ENCODE peak calls at places on chromosome 22, in four cellular contexts. N, M, G and K are unnamed samples.

GRCh38 chr22:17348464-17349103 is 20.7 kb upstream of the CECR2 start:
- DNase-seq in M (no peak), G (no peak), N (no peak), K (no peak)

GRCh38 chr22:29377979-29378378 is 10.4 kb downstream of the AP1B1 start:
- DNase-seq in N (no peak), M (no peak), G (peak; percentile 80), K (no peak)

GRCh38 chr22:47295226-47295901 is 532.9 kb downstream of the TBC1D22A start:
- DNase-seq in N (no peak), M (no peak), G (peak; percentile 17), K (no peak)

GRCh38 chr22:47260551-47260950 is 498.1 kb downstream of the TBC1D22A start:
- DNase-seq in G (no peak), M (no peak), N (no peak), K (no peak)

GRCh38 chr22:39546889-39547586 is 14.5 kb upstream of the RPS19BP1 start:
- DNase-seq in N (no peak), M (no peak), G (no peak), K (no peak)

GRCh38 chr22:38069372-38070249 is 12.4 kb downstream of the PICK1 start:
- DNase-seq in M (no peak), G (no peak), N (peak; percentile 7), K (peak; percentile 85)

GRCh38 chr22:46661221-46661851 is 41.1 kb downstream of the GRAMD4 start:
- DNase-seq in N (no peak), M (peak; percentile 58), G (no peak), K (no peak)

GRCh38 chr22:24011735-24012068 is 598 bp downstream of the CABIN1 start:
- DNase-seq in M (no peak), G (no peak), N (no peak), K (no peak)

GRCh38 chr22:23306438-23306921 is 126.2 kb downstream of the BCR start:
- DNase-seq in M (no peak), N (no peak), G (no peak), K (no peak)

GRCh38 chr22:19731361-19731725 is 8.0 kb downstream of the GP1BB start:
- DNase-seq in G (no peak), N (no peak), M (no peak), K (no peak)
- H3K27ac ChIP-seq in G (no peak overlapping the region), N (no peak overlapping the region), M (peak overlapping the region; percentile 79), K (no peak overlapping the region)

GRCh38 chr22:42991010-42991651 is 23.8 kb downstream of the PACSIN2 start:
- DNase-seq in N (no peak), G (no peak), M (no peak), K (no peak)

GRCh38 chr22:42990131-42990838 is 24.7 kb downstream of the PACSIN2 start:
- DNase-seq in M (peak; percentile 73), G (no peak), N (no peak), K (peak; percentile 75)

GRCh38 chr22:42992886-42993479 is 22.0 kb downstream of the PACSIN2 start:
- DNase-seq in N (no peak), M (no peak), G (peak; percentile 7), K (no peak)

GRCh38 chr22:42993651-42994275 is 21.2 kb downstream of the PACSIN2 start:
- DNase-seq in M (no peak), N (no peak), G (peak; percentile 25), K (no peak)

DNA sequence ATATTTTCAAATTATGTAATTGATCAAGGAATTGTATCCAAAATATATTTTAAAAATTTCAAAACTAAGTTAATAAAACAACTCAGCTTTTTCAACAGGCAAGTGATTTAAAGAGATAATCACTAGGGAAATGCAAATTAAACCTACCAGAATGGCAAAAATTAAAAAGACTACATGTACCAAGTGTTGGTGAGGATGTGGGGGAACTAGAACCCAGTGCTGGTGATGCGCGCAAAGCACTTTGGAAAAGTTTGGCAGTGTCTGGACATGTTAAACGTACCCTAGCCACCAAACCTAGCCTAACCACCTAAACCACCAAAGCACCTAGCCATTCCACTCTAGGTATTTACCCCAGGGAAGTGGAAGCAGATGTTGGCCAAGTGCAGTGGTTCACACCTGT is 22.9 kb downstream of the PACSIN2 start:
- DNase-seq in M (no peak), G (no peak), N (no peak), K (no peak)
- H3K27ac ChIP-seq in M (peak overlapping the region; percentile 95), G (peak overlapping the region; percentile 76), N (no peak overlapping the region), K (no peak overlapping the region)

GRCh38 chr22:49866134-49866533 is 12.5 kb downstream of the ZBED4 start:
- DNase-seq in M (no peak), G (no peak), N (no peak), K (no peak)
- H3K27ac ChIP-seq in M (no peak overlapping the region), G (no peak overlapping the region), N (no peak overlapping the region), K (no peak overlapping the region)

DNA sequence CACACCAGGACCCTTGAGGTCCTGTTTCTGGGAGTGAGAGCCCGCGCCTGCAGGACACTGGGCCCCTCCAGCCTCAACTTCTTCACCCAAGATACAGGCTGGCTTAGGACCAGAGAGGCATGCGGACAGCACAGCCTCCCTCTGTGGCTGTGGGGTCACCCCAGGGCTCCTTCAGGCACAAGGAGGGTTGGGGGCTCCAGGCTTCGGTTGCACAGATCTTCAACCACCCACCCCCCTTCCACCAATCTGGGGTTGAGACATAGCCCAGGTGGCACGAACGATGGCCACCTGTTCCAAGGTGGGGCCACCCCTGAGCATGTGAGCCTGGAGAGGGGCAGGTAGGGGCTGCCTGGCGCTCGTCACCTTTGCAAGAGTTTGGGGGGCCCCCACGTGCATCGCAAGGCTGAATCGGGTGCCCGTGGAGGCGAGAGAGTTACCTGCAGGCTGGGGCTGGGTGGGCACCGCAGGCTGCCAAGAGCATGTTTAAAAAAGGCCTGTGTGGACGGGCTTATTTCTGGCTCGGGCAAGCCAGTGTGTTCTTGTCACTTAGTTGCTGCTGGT is 1.2 kb downstream of the ZDHHC8 start:
- DNase-seq in G (no peak), N (no peak), M (no peak), K (no peak)
- H3K27ac ChIP-seq in G (no peak overlapping the region), N (no peak overlapping the region), M (peak overlapping the region; percentile 100), K (peak overlapping the region; percentile 77)